ENCODE peak calls at places on chromosomes 6 and 20, in eight cellular contexts. C, R, S, O, U, G, P and W are unnamed samples.

GRCh38 chr20:3229798-3230197 is 9.2 kb downstream of the SLC4A11 start:
- DNase-seq in R (no peak), G (no peak), S (no peak), P (no peak), O (no peak), U (no peak), C (no peak), W (no peak)

GRCh38 chr6:153032255-153032882 is 29.9 kb upstream of the MTRF1L start:
- DNase-seq in U (no peak), O (peak; percentile 12), S (no peak), G (peak; percentile 25), P (no peak), R (no peak), C (no peak), W (peak; percentile 13)

GRCh38 chr6:3409699-3410384 is 47.0 kb downstream of the SLC22A23 start:
- DNase-seq in U (peak; percentile 81), G (no peak), P (no peak), R (no peak), C (no peak), S (no peak), O (peak; percentile 61), W (no peak)

GRCh38 chr6:111592726-111593515 is 12.8 kb downstream of the TRAF3IP2 start:
- DNase-seq in G (peak; percentile 3), O (no peak), R (no peak), P (no peak), U (no peak), S (no peak), C (no peak), W (no peak)

GRCh38 chr20:21511485-21511849 is 2.4 kb downstream of the NKX2-2 start:
- DNase-seq in O (no peak), U (no peak), S (no peak), G (no peak), P (no peak), R (peak; percentile 8), C (no peak), W (no peak)

GRCh38 chr6:33502486-33502885 is 48.1 kb downstream of the ZBTB9 start:
- DNase-seq in R (no peak), C (no peak), U (no peak), G (no peak), P (no peak), O (no peak), S (no peak), W (no peak)

GRCh38 chr6:81214414-81215091 is 537.9 kb downstream of the TENT5A start:
- DNase-seq in C (no peak), S (no peak), O (no peak), P (no peak), G (no peak), U (no peak), R (no peak), W (no peak)

GRCh38 chr6:157134402-157135074 is 188.8 kb downstream of the TMEM242 start:
- DNase-seq in O (no peak), S (no peak), U (no peak), P (no peak), C (no peak), R (no peak), G (no peak), W (no peak)

GRCh38 chr6:108446629-108447150 is 114.0 kb upstream of the FOXO3 start:
- DNase-seq in R (no peak), G (no peak), S (no peak), O (no peak), U (no peak), C (no peak), P (no peak), W (no peak)

GRCh38 chr20:57449398-57450354 is 58.5 kb downstream of the RBM38 start:
- DNase-seq in S (no peak), U (no peak), P (no peak), O (no peak), R (no peak), G (no peak), C (no peak), W (no peak)